ENCODE peak calls at places on chromosomes 6 and 20, in eight cellular contexts. B is psoas muscle, Z is GM12864, F is GM18507, X is AG04449, Q is Kasumi-1, G is glutamatergic neuron, Y is DND-41. L is an unnamed sample.

GRCh38 chr6:120587381-120587780 is 746.9 kb downstream of the TBC1D32 start:
- DNase-seq in B (no peak), Z (no peak), F (no peak), X (no peak), Q (no peak), G (no peak), Y (no peak), L (no peak)

GRCh38 chr6:161439093-161439492 is 165.2 kb upstream of the AGPAT4 start:
- DNase-seq in B (peak), Z (no peak), F (no peak), X (peak), Q (no peak), G (no peak), Y (no peak), L (peak)

GRCh38 chr6:104003803-104004516 is 855.8 kb downstream of the HACE1 start:
- DNase-seq in B (no peak), Z (no peak), F (no peak), X (no peak), Q (peak), G (no peak), Y (no peak), L (no peak)

GRCh38 chr6:5361371-5361770 is 100.1 kb downstream of the FARS2 start:
- DNase-seq in B (no peak), Z (no peak), F (no peak), X (no peak), Q (no peak), G (no peak), Y (no peak), L (no peak)

GRCh38 chr6:56637640-56638039 is 5.0 kb downstream of the DST start:
- DNase-seq in B (no peak), Z (peak), F (no peak), X (peak), Q (peak), G (no peak), Y (no peak), L (no peak)

GRCh38 chr20:5181955-5182354 is 55.1 kb downstream of the CDS2 start:
- DNase-seq in B (no peak), Z (no peak), F (no peak), X (no peak), Q (no peak), G (no peak), Y (no peak), L (no peak)

GRCh38 chr6:159727717-159728440 is 573 bp downstream of the WTAP start:
- DNase-seq in B (no peak), Z (no peak), F (peak), X (no peak), Q (peak), G (peak), Y (no peak), L (peak)

GRCh38 chr20:44832724-44833123 is 22.4 kb upstream of the RIMS4 start:
- DNase-seq in B (no peak), Z (no peak), F (no peak), X (no peak), Q (no peak), G (peak), Y (no peak), L (no peak)

GRCh38 chr6:31010393-31011060 is at the start of gene MUC22:
- DNase-seq in B (no peak), Z (no peak), F (no peak), X (peak), Q (no peak), G (no peak), Y (no peak), L (no peak)

L was measured in left cardiac atrium.